ENCODE peak calls at places on chromosomes 13 and 19, in six cellular contexts. K is cardiac muscle cell, Q is GM20000, U is B cell, F is GM12865, O is transverse colon. P is an unnamed sample.

GRCh38 chr19:45455707-45456499 is 11.9 kb upstream of the FOSB start:
- DNase-seq in F (peak), Q (peak), O (peak), K (peak), U (peak), P (peak)

GRCh38 chr19:10115392-10116084 is 4.0 kb downstream of the P2RY11 start:
- DNase-seq in U (no peak), K (no peak), O (no peak), F (peak), Q (no peak), P (no peak)

GRCh38 chr13:51844862-51845573 is at the start of gene TMEM272:
- DNase-seq in O (peak), U (peak), K (peak), F (peak), Q (peak), P (peak)

GRCh38 chr13:66341978-66342377 is 888.2 kb downstream of the PCDH9 start:
- DNase-seq in O (no peak), F (no peak), Q (no peak), K (no peak), U (no peak), P (no peak)

GRCh38 chr19:17985037-17985818 is 18.3 kb downstream of the KCNN1 start:
- DNase-seq in O (no peak), F (no peak), U (no peak), K (no peak), Q (no peak), P (no peak)

GRCh38 chr19:480016-480855 is 16.1 kb upstream of the MADCAM1 start:
- DNase-seq in K (peak), F (no peak), O (peak), Q (no peak), U (peak), P (no peak)

GRCh38 chr13:28531195-28531955 is 36.4 kb upstream of the FLT1 start:
- DNase-seq in K (peak), U (peak), Q (no peak), F (no peak), O (peak), P (peak)

GRCh38 chr19:17677002-17677401 is 11.2 kb downstream of the UNC13A start:
- DNase-seq in Q (no peak), K (peak), O (no peak), F (peak), U (no peak), P (peak)

GRCh38 chr13:111866731-111867245 is 200.2 kb upstream of the SOX1 start:
- DNase-seq in O (no peak), Q (no peak), K (no peak), F (no peak), U (no peak), P (no peak)

GRCh38 chr19:5718579-5719273 is 1.2 kb downstream of the LONP1 start:
- DNase-seq in O (no peak), Q (peak), U (no peak), K (no peak), F (peak), P (peak)

GRCh38 chr13:110103026-110103425 is 203.9 kb downstream of the COL4A1 start:
- DNase-seq in F (no peak), O (no peak), U (no peak), K (no peak), Q (no peak), P (no peak)

GRCh38 chr13:110485604-110486003 is 75.9 kb downstream of the RAB20 start:
- DNase-seq in Q (no peak), K (peak), F (no peak), U (no peak), O (no peak), P (no peak)

GRCh38 chr19:2636897-2637683 is 65.4 kb downstream of the GNG7 start:
- DNase-seq in K (peak), O (peak), F (peak), U (peak), Q (peak), P (peak)

GRCh38 chr13:45238945-45239795 is 38.3 kb upstream of the KCTD4 start:
- DNase-seq in O (no peak), F (no peak), U (no peak), K (no peak), Q (no peak), P (no peak)

GRCh38 chr19:58328999-58329398 is 2.2 kb downstream of the ZSCAN22 start:
- DNase-seq in U (no peak), Q (no peak), O (no peak), K (peak), F (peak), P (no peak)

GRCh38 chr19:5964816-5965565 is 12.9 kb downstream of the RANBP3 start:
- DNase-seq in O (no peak), Q (no peak), K (no peak), U (no peak), F (no peak), P (no peak)

GRCh38 chr13:61761690-61762089 is 346.0 kb upstream of the PCDH20 start:
- DNase-seq in Q (no peak), K (no peak), O (no peak), U (no peak), F (no peak), P (no peak)

GRCh38 chr19:41937976-41938375 is 9.7 kb upstream of the ERFL start:
- DNase-seq in O (no peak), U (peak), Q (no peak), K (no peak), F (no peak), P (no peak)
- TF ChIP-seq CTCF in O (no peak), U (no peak), Q (no peak), K (no peak), F (no peak), P (no peak)

GRCh38 chr13:60329221-60329983 is 67.6 kb upstream of the TDRD3 start:
- DNase-seq in U (no peak), F (peak), Q (peak), O (peak), K (peak), P (peak)
- TF ChIP-seq CTCF in U (no peak), F (peak), Q (peak), O (peak), K (peak), P (peak)

DNA sequence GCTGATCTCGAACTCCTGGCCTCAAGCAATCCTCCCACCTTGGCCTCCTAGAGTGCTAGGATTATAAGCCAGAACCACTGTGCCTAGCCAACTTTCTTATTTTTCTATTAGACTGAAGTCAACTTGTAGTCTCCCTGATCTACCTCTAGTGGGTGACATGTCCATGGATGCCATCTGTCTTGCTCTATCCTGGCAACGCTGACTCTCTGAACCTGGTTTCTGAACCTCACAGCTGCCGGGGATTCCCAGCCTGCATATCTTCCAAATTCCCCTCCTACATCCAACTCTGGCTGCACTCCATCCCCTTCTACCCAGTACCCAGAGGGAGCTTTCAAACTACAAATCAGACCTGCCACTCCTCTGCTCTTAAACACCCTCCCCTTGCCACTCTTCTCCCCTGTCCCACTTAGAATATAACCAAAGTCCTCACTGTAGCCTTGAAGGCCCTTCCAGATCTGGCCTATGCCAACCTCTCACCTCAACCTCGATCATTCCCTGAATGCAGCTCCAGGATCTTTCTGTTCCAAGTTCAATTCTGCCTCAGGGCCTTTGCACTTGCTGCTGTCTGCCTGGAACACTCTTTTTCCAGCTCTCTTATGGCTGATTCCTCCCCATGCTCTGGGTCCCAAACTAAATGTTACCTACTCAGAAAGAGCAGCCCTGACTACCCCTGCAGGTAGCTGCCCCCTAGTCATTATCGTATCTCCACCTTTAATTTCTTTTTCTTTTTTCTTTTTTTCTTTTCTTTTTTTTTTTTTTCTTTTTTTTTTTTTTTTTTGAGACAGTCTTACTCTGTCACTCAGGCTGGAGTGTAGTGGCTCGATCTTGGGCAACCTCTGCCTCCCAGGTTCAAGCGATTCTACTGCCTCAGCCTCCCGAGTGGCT is 2.2 kb downstream of the CLIP3 start:
- DNase-seq in K (no peak), U (no peak), O (no peak), Q (no peak), F (peak), P (no peak)
- TF ChIP-seq CTCF in K (peak), U (no peak), O (no peak), Q (no peak), F (peak), P (no peak)

GRCh38 chr19:11534538-11534937 is 4.1 kb upstream of the CNN1 start:
- DNase-seq in K (no peak), Q (no peak), F (no peak), U (no peak), O (no peak), P (no peak)

GRCh38 chr19:11530432-11530831 is 1.5 kb upstream of the ECSIT start:
- DNase-seq in Q (no peak), F (peak), U (peak), K (peak), O (peak), P (peak)

GRCh38 chr19:11528551-11529341 is at the start of gene ECSIT:
- DNase-seq in K (peak), U (peak), F (peak), O (peak), Q (peak), P (peak)
- TF ChIP-seq CTCF in K (no peak), U (no peak), F (no peak), O (no peak), Q (no peak), P (no peak)

GRCh38 chr19:8337728-8338127 is 5.3 kb downstream of the KANK3 start:
- DNase-seq in F (no peak), K (no peak), O (peak), U (no peak), Q (no peak), P (no peak)

GRCh38 chr19:8342316-8342683 is 762 bp downstream of the KANK3 start:
- DNase-seq in Q (no peak), O (no peak), U (peak), F (no peak), K (no peak), P (no peak)

GRCh38 chr19:8342684-8343482 is at the start of gene KANK3:
- DNase-seq in F (peak), Q (peak), U (peak), O (peak), K (peak), P (peak)

GRCh38 chr19:8338835-8339234 is 4.2 kb downstream of the KANK3 start:
- DNase-seq in K (no peak), O (no peak), F (no peak), U (no peak), Q (no peak), P (no peak)

GRCh38 chr19:8340341-8341096 is 2.5 kb downstream of the KANK3 start:
- DNase-seq in O (peak), U (peak), F (no peak), Q (peak), K (no peak), P (peak)
- TF ChIP-seq CTCF in O (no peak), U (no peak), F (peak), Q (no peak), K (peak), P (no peak)

DNA sequence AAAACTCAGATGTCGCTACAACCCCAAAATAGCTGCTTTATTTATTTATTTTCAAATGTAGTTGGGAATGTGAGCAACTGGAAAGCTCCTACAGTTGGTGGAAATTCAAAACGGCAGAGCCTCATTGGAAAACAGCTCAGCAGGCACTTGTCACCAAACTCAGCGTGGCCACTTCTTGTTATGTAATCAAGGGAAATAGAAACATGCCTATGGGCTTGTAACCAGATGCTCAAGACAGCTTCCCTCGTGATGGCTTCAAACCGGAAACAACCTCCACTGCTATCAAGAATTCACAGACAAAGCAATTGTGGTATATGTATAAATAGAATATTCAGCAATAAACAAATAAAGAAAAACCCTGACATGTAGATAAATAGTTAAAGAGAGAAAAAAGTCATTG is 627.8 kb upstream of the SLC10A2 start:
- DNase-seq in Q (no peak), K (peak), O (no peak), U (no peak), F (no peak), P (no peak)
- TF ChIP-seq CTCF in Q (no peak), K (no peak), O (no peak), U (no peak), F (no peak), P (no peak)

GRCh38 chr13:88000239-88000638 is 329.1 kb downstream of the SLITRK5 start:
- DNase-seq in U (no peak), F (no peak), K (no peak), O (no peak), Q (no peak), P (no peak)
- TF ChIP-seq CTCF in U (no peak), F (no peak), K (no peak), O (no peak), Q (no peak), P (no peak)

DNA sequence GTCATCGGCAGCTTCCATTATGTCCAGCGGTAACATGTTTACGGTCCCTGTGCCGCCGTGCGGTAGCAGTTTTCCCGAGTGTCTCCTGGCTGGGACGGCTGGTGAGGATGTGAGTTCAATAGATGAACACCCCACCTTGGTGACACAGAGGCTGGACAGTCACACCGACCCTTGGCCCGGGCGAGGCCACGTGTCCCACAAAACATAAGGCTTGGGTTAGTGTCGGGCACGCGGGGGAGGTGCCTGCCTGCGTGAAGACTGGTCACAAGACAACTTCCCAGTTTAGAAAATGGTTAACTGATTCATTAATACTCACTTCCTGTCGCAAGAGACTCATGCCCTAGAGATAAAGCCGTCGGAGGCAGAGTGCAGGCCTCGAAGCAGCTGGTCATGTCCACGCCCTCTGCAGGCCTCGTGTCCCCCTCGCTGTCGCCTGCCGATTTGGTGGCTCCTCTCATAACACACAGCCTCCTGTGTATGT is 17.2 kb downstream of the RASA3 start:
- DNase-seq in U (no peak), Q (no peak), O (peak), F (no peak), K (no peak), P (no peak)
- TF ChIP-seq CTCF in U (no peak), Q (no peak), O (no peak), F (no peak), K (peak), P (no peak)